ENCODE peak calls at places on chromosomes 4 and X, in five cellular contexts. H is MM.1S, Y is IMR-90, I is fibroblast of lung, K is heart left ventricle. V is an unnamed sample.
A peak's percentile ranks its signal among the peaks of the same experiment; 100 is the strongest.

GRCh38 chr4:145735330-145735638 is 55.3 kb downstream of the C4orf51 start:
- DNase-seq in H (no peak), Y (peak; percentile 96), I (peak; percentile 99), K (no peak), V (no peak)

GRCh38 chrX:29555465-29556091 is 659.8 kb upstream of the MAGEB2 start:
- DNase-seq in H (no peak), Y (no peak), I (peak; percentile 33), K (no peak), V (no peak)

GRCh38 chr4:7894677-7895181 is 44.9 kb downstream of the AFAP1 start:
- DNase-seq in H (no peak), Y (no peak), I (no peak), K (no peak), V (peak; percentile 96)

GRCh38 chr4:130653842-130654241 is 1557.9 kb downstream of the C4orf33 start:
- DNase-seq in H (no peak), Y (no peak), I (no peak), K (no peak), V (no peak)

GRCh38 chr4:24322517-24322916 is 261.8 kb downstream of the DHX15 start:
- DNase-seq in H (no peak), Y (peak; percentile 22), I (peak; percentile 80), K (no peak), V (no peak)

GRCh38 chr4:153365003-153365402 is 20.5 kb downstream of the MND1 start:
- DNase-seq in H (no peak), Y (no peak), I (no peak), K (no peak), V (no peak)

GRCh38 chr4:139279723-139280620 is at the start of gene MGARP:
- DNase-seq in H (peak; percentile 39), Y (peak; percentile 30), I (peak; percentile 51), K (no peak), V (peak; percentile 66)

GRCh38 chr4:25532579-25532978 is 123.1 kb upstream of the SLC34A2 start:
- DNase-seq in H (no peak), Y (no peak), I (no peak), K (no peak), V (no peak)

GRCh38 chrX:44068043-44068442 is 94.9 kb upstream of the NDP start:
- DNase-seq in H (no peak), Y (no peak), I (peak; percentile 4), K (no peak), V (no peak)

GRCh38 chr4:4432341-4433125 is 45.6 kb downstream of the NSG1 start:
- DNase-seq in H (no peak), Y (no peak), I (no peak), K (no peak), V (no peak)

GRCh38 chrX:72348247-72348979 is 42.7 kb upstream of the CITED1 start:
- DNase-seq in H (no peak), Y (no peak), I (no peak), K (no peak), V (no peak)

GRCh38 chrX:126165721-126166401 is at the start of gene DCAF12L2:
- DNase-seq in H (no peak), Y (no peak), I (no peak), K (peak; percentile 27), V (no peak)

GRCh38 chr4:1910643-1911042 is 39.5 kb downstream of the NSD2 start:
- DNase-seq in H (peak; percentile 24), Y (peak; percentile 66), I (peak; percentile 41), K (no peak), V (peak; percentile 66)

GRCh38 chr4:15778742-15779231 is 659 bp downstream of the CD38 start:
- DNase-seq in H (peak; percentile 87), Y (no peak), I (peak; percentile 44), K (peak; percentile 35), V (no peak)

GRCh38 chr4:142719854-142720541 is 126.1 kb downstream of the INPP4B start:
- DNase-seq in H (peak; percentile 28), Y (peak; percentile 21), I (peak; percentile 71), K (no peak), V (no peak)

GRCh38 chr4:186775867-186776266 is 52.2 kb upstream of the FAT1 start:
- DNase-seq in H (no peak), Y (peak; percentile 44), I (no peak), K (no peak), V (no peak)

GRCh38 chrX:115533485-115533884 is 27.5 kb upstream of the PLS3 start:
- DNase-seq in H (no peak), Y (peak; percentile 60), I (no peak), K (no peak), V (no peak)

GRCh38 chrX:133188631-133189030 is 29.5 kb downstream of the TFDP3 start:
- DNase-seq in H (no peak), Y (no peak), I (no peak), K (no peak), V (no peak)

GRCh38 chrX:153884136-153885076 is 1.6 kb downstream of the L1CAM start:
- DNase-seq in H (no peak), Y (no peak), I (no peak), K (no peak), V (no peak)
- TF ChIP-seq CTCF in H (no peak), Y (no peak), I (no peak), K (no peak), V (peak; percentile 26)

GRCh38 chr4:70920592-70920991 is 18.4 kb downstream of the MOB1B start:
- DNase-seq in H (no peak), Y (no peak), I (no peak), K (no peak), V (no peak)

GRCh38 chr4:70913947-70914445 is 11.8 kb downstream of the MOB1B start:
- DNase-seq in H (no peak), Y (peak; percentile 86), I (no peak), K (no peak), V (no peak)

GRCh38 chr4:70915874-70916559 is 13.8 kb downstream of the MOB1B start:
- DNase-seq in H (no peak), Y (no peak), I (no peak), K (no peak), V (no peak)

GRCh38 chr4:70914631-70915030 is 12.5 kb downstream of the MOB1B start:
- DNase-seq in H (no peak), Y (no peak), I (no peak), K (no peak), V (no peak)

GRCh38 chr4:70915048-70915815 is 13.1 kb downstream of the MOB1B start:
- DNase-seq in H (no peak), Y (peak; percentile 78), I (peak; percentile 63), K (no peak), V (no peak)
- H3K4me1 ChIP-seq in H (no peaks in the 10 kb centered on the region), Y (peaks cover 6% of the 10 kb centered on the region), I (peaks cover 8% of the 10 kb centered on the region), K (peaks cover 10% of the 10 kb centered on the region), V (no peaks in the 10 kb centered on the region)

GRCh38 chr4:81447551-81448266 is 24.0 kb downstream of the RASGEF1B start:
- DNase-seq in H (no peak), Y (peak; percentile 39), I (no peak), K (no peak), V (no peak)

GRCh38 chr4:81445196-81445595 is 26.5 kb downstream of the RASGEF1B start:
- DNase-seq in H (no peak), Y (peak; percentile 23), I (peak; percentile 15), K (no peak), V (no peak)

GRCh38 chr4:81452452-81453011 is 19.2 kb downstream of the RASGEF1B start:
- DNase-seq in H (no peak), Y (peak; percentile 40), I (no peak), K (no peak), V (no peak)

GRCh38 chr4:81446634-81447033 is 25.1 kb downstream of the RASGEF1B start:
- DNase-seq in H (no peak), Y (no peak), I (no peak), K (no peak), V (no peak)

DNA sequence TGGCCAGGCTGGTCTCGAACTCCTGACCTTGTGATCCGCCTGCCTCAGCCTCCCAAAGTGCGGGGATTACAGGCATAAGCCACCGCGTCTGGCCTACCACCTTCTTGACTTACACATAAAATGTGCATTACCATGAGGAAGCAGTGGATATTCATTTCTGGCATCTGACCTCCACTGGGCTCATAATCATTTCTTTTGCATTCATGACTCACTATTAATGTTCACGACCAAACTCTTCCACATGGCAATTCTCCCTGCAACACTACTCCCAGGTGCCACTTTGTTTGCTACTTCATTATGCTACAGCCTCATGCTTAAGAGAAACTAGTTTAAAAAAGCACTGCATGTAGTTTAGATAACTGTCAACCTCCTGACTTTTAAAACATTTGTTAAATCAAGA is 22.7 kb downstream of the RASGEF1B start:
- DNase-seq in H (no peak), Y (peak; percentile 40), I (no peak), K (no peak), V (no peak)
- H3K36me3 ChIP-seq in H (peaks cover 15% of the 10 kb centered on the region), Y (no peaks in the 10 kb centered on the region), I (no peaks in the 10 kb centered on the region), K (peaks cover 82% of the 10 kb centered on the region), V (no peaks in the 10 kb centered on the region)

DNA sequence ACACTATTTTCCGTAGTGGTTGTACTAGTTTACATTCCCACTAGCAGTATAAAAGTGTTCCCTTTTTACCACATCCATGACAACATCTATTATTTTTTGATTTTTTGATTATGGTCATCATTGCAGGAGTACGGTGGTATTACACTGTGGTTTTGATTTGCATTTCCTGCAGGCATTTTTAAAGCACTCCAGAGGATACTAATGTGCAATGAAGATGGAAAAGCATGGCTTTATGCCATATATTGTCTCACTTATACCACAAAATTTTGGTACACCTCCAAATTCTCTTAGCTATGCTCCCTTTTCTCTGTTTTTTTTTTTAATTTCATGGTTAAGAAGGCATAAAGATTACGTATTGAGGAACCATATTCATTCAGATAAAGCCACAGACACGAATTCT is 35.1 kb upstream of the NPY2R start:
- DNase-seq in H (no peak), Y (no peak), I (peak; percentile 17), K (no peak), V (no peak)
- TF ChIP-seq CTCF in H (no peak), Y (no peak), I (no peak), K (no peak), V (no peak)

GRCh38 chr4:158162637-158163036 is 10.2 kb downstream of the GASK1B start:
- DNase-seq in H (no peak), Y (peak; percentile 20), I (peak; percentile 31), K (no peak), V (no peak)
- H3K4me1 ChIP-seq in H (no peaks in the 10 kb centered on the region), Y (peaks cover 5% of the 10 kb centered on the region), I (peaks cover 4% of the 10 kb centered on the region), K (peaks cover 88% of the 10 kb centered on the region), V (no peaks in the 10 kb centered on the region)

GRCh38 chrX:70553516-70553915 is 108.9 kb downstream of the DLG3 start:
- DNase-seq in H (peak; percentile 44), Y (no peak), I (no peak), K (no peak), V (no peak)

GRCh38 chrX:70554523-70554922 is 109.9 kb downstream of the DLG3 start:
- DNase-seq in H (no peak), Y (peak; percentile 1), I (peak; percentile 3), K (no peak), V (no peak)

GRCh38 chrX:70552174-70552704 is 107.6 kb downstream of the DLG3 start:
- DNase-seq in H (no peak), Y (no peak), I (no peak), K (no peak), V (no peak)

GRCh38 chrX:70554081-70554480 is 109.4 kb downstream of the DLG3 start:
- DNase-seq in H (peak; percentile 21), Y (peak; percentile 28), I (peak; percentile 6), K (no peak), V (no peak)

DNA sequence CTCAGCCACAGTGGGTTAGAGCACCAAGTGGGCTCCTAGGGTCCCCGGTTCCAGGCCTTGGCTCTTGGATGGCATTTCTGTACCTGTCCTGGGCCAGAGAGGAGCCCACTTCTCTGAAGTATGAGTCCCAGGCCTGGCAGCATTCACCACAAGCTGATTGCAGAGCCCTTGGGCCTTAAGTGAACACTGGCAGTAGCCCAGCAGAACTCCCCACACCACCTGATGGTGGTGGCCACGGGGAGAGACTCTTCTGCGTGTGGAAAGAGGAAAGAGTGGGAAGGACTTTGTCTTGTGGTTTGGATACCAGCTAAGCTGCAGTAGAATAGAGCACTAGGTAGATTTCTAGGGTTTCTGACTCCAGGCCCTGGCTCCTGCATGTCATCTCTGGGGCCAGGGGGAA is 104.8 kb downstream of the DLG3 start:
- DNase-seq in H (no peak), Y (no peak), I (no peak), K (no peak), V (no peak)
- H3K36me3 ChIP-seq in H (no peaks in the 10 kb centered on the region), Y (no peaks in the 10 kb centered on the region), I (no peaks in the 10 kb centered on the region), K (no peaks in the 10 kb centered on the region), V (no peaks in the 10 kb centered on the region)